ENCODE peak calls at places on chromosomes 7 and 10, in five cellular contexts. R is ovary, Z is IMR-90, H is right atrium auricular region, S is ascending aorta. L is an unnamed sample. For H3K9me3, the result is how much of the 10 kb centered on the place peaks cover.

GRCh38 chr7:76267107-76267834 is 35.2 kb upstream of the HSPB1 start:
- DNase-seq in R (no peak), H (no peak), Z (no peak), S (no peak), L (no peak)

GRCh38 chr7:38054199-38054598 is 123.8 kb upstream of the STARD3NL start:
- DNase-seq in H (no peak), R (no peak), Z (no peak), S (no peak), L (no peak)

GRCh38 chr7:149381245-149381644 is 79.6 kb downstream of the ZNF777 start:
- DNase-seq in R (no peak), H (no peak), S (no peak), Z (no peak), L (no peak)

GRCh38 chr7:122315507-122316466 is 11.2 kb upstream of the FEZF1 start:
- DNase-seq in R (no peak), H (no peak), Z (no peak), S (no peak), L (no peak)

GRCh38 chr10:11112718-11113117 is 95.0 kb downstream of the CELF2 start:
- DNase-seq in S (no peak), H (no peak), R (no peak), Z (peak), L (no peak)

GRCh38 chr7:101108330-101108857 is 18.5 kb upstream of the SERPINE1 start:
- DNase-seq in Z (no peak), S (no peak), H (peak), R (peak), L (no peak)

GRCh38 chr7:52017802-52018679 is 701.4 kb upstream of the COBL start:
- DNase-seq in R (no peak), H (no peak), Z (no peak), S (no peak), L (no peak)

GRCh38 chr10:29099415-29099814 is 189.5 kb upstream of the LYZL1 start:
- DNase-seq in H (no peak), Z (no peak), R (no peak), S (no peak), L (no peak)

GRCh38 chr10:80596391-80597257 is 58.9 kb downstream of the SH2D4B start:
- DNase-seq in R (no peak), H (no peak), S (no peak), Z (peak), L (no peak)

GRCh38 chr10:133438711-133439273 is 14.4 kb upstream of the SPRN start:
- DNase-seq in Z (no peak), S (no peak), H (peak), R (no peak), L (no peak)

GRCh38 chr10:112826018-112826697 is 123.9 kb upstream of the TCF7L2 start:
- DNase-seq in R (no peak), Z (no peak), S (no peak), H (no peak), L (no peak)

GRCh38 chr10:78516236-78516635 is 482.6 kb downstream of the RPS24 start:
- DNase-seq in S (no peak), H (no peak), R (no peak), Z (no peak), L (no peak)

GRCh38 chr10:6912424-6912823 is 332.3 kb upstream of the PRKCQ start:
- DNase-seq in Z (peak), R (peak), H (no peak), S (no peak), L (no peak)

GRCh38 chr10:91271886-91272285 is 51.4 kb downstream of the PCGF5 start:
- DNase-seq in Z (peak), S (no peak), H (no peak), R (no peak), L (no peak)

GRCh38 chr7:7178081-7178480 is 4.3 kb upstream of the C1GALT1 start:
- DNase-seq in H (no peak), R (no peak), S (no peak), Z (no peak), L (no peak)

GRCh38 chr7:84261509-84261908 is 66.9 kb upstream of the SEMA3A start:
- DNase-seq in R (no peak), Z (no peak), S (no peak), H (no peak), L (no peak)

GRCh38 chr7:97018775-97019535 is 5.7 kb downstream of the DLX5 start:
- DNase-seq in S (no peak), H (no peak), R (no peak), Z (no peak), L (no peak)
- H3K9me3 ChIP-seq in S (under half), H (under half), R (under half), Z (under half), L (under half)

DNA sequence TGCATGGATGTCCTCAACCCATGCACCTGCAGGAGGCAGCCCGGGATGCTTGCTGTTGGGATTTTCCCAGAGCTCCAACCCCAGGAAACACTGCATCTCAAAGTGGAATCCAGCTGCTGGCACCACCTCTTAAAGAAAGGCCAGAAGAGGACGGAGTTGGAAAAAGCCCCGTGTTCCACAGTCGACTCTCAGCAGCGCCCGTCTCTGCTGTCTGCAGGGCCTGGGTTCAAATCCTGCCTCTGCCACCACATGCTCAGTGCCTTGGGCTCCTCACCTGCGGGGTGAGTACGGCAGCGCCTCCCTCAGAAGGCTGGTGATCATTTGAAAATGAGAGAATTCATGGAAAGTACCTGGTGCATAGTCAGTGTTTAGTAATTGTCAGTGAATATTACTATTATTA is 65.6 kb upstream of the ZNF716 start:
- DNase-seq in S (no peak), R (no peak), H (no peak), Z (no peak), L (no peak)
- H3K9me3 ChIP-seq in S (under half), R (under half), H (under half), Z (under half), L (under half)

GRCh38 chr7:158020706-158021095 is 566.9 kb downstream of the PTPRN2 start:
- DNase-seq in S (no peak), H (no peak), Z (no peak), R (no peak), L (no peak)

GRCh38 chr7:158019726-158020705 is 567.6 kb downstream of the PTPRN2 start:
- DNase-seq in R (no peak), H (peak), Z (no peak), S (no peak), L (no peak)

GRCh38 chr7:158022601-158023000 is 565.0 kb downstream of the PTPRN2 start:
- DNase-seq in S (no peak), H (no peak), R (no peak), Z (no peak), L (no peak)

GRCh38 chr7:158023157-158023556 is 564.5 kb downstream of the PTPRN2 start:
- DNase-seq in S (no peak), H (peak), Z (no peak), R (no peak), L (no peak)

GRCh38 chr7:158021836-158022235 is 565.8 kb downstream of the PTPRN2 start:
- DNase-seq in H (no peak), R (no peak), S (no peak), Z (no peak), L (no peak)
- H3K9me3 ChIP-seq in H (under half), R (under half), S (under half), Z (half or more), L (under half)

GRCh38 chr10:37801557-37801956 is 55.9 kb downstream of the ZNF248 start:
- DNase-seq in S (no peak), H (no peak), R (no peak), Z (no peak), L (no peak)
- H3K9me3 ChIP-seq in S (under half), H (under half), R (under half), Z (under half), L (under half)

GRCh38 chr10:128463991-128464755 is 337.9 kb upstream of the MKI67 start:
- DNase-seq in Z (peak), S (no peak), H (peak), R (no peak), L (peak)

GRCh38 chr10:128465697-128466096 is 339.5 kb upstream of the MKI67 start:
- DNase-seq in R (no peak), H (no peak), Z (no peak), S (no peak), L (no peak)

GRCh38 chr10:128457136-128457535 is 330.9 kb upstream of the MKI67 start:
- DNase-seq in Z (no peak), R (no peak), H (no peak), S (no peak), L (no peak)

GRCh38 chr10:128466831-128467371 is 340.7 kb upstream of the MKI67 start:
- DNase-seq in S (no peak), R (no peak), Z (no peak), H (no peak), L (no peak)

DNA sequence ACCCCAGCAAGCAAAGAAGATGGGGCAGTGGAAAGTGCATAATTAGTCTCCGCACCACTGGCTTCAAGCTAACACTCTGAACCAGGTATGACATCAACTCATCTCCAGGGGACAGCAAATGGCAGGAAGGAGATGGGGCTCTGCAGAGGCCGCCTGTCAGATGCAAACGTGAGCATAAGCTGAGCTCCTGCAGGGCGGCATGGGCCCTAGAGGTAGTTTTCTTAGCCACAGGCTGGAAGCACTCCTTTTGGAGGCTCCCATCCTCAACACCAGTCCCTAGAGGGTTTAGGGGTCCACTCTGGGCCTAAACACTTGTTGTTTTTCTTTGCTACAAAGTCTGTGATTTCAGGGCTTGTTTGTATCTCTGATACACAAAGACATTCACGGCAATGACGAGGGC is 335.8 kb upstream of the MKI67 start:
- DNase-seq in H (no peak), S (no peak), R (no peak), Z (no peak), L (no peak)
- H3K9me3 ChIP-seq in H (under half), S (under half), R (under half), Z (half or more), L (under half)

GRCh38 chr7:152747224-152747623 is 12.3 kb upstream of the ACTR3B start:
- DNase-seq in H (no peak), R (no peak), S (no peak), Z (no peak), L (no peak)

GRCh38 chr7:152737833-152738232 is 21.7 kb upstream of the ACTR3B start:
- DNase-seq in H (no peak), R (no peak), Z (no peak), S (no peak), L (no peak)

DNA sequence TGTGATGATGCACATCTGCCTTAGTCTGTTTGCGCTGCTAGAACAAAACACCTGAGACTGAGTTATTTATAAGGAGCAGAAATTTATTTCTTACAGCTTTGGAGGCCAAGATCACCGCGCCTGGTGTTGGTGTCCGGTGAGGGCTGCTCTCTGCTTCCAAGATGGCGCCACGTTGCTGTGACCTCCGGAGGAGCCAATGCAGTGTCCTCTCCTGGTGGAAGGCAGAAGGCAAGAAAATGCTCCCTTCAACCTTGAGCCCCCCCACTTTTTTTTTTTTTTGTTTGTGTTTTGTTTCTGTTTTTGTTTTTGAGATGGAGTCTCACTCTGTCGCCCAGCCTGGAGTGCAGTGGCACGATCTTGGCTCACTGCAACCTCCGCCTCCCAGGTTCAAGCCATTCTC is 16.0 kb upstream of the ACTR3B start:
- DNase-seq in R (no peak), S (no peak), H (no peak), Z (no peak), L (no peak)
- H3K9me3 ChIP-seq in R (under half), S (under half), H (under half), Z (under half), L (under half)

DNA sequence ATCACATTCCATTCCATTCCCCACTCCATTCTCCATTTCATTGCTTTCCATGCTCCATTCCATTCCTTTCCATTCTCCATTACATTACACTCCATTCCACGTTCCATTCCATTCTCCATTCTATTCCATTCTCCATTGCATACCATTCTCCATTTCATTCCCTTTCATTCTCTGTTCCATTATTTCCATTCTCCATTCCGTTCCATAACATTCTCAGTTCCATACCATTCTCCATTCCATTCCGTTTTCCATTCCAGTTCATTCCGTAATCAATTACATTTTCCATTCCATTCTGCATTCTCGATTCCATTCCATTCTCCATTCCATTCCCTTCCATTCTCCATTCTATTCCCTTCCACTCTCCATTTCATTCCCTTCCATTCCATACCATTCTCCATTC is 86.4 kb downstream of the NSUN6 start:
- DNase-seq in R (no peak), H (no peak), Z (no peak), S (no peak), L (no peak)
- H3K9me3 ChIP-seq in R (under half), H (under half), Z (under half), S (under half), L (under half)

GRCh38 chr7:34385385-34385784 is 272.6 kb upstream of the NPSR1 start:
- DNase-seq in H (no peak), R (no peak), S (no peak), Z (no peak), L (no peak)

GRCh38 chr7:34382166-34382893 is 275.7 kb upstream of the NPSR1 start:
- DNase-seq in H (no peak), Z (no peak), S (no peak), R (no peak), L (no peak)
- H3K9me3 ChIP-seq in H (under half), Z (under half), S (under half), R (under half), L (under half)

L was measured in T-helper 17 cell.